ENCODE peak calls at places on chromosomes 3 and 15, in five cellular contexts. C is cardiac fibroblast, O is left ventricle myocardium inferior, Q is progenitor cell of endocrine pancreas, W is lung. L is an unnamed sample.

GRCh38 chr3:183781246-183781645 is 44.1 kb downstream of the MAP6D1 start:
- DNase-seq in O (no peak), W (no peak), Q (no peak), C (no peak), L (no peak)

GRCh38 chr3:123104550-123104949 is 37.7 kb downstream of the PDIA5 start:
- DNase-seq in W (no peak), C (peak), O (no peak), Q (no peak), L (no peak)

GRCh38 chr15:29122506-29122905 is 147.1 kb downstream of the NSMCE3 start:
- DNase-seq in O (no peak), W (no peak), Q (no peak), C (no peak), L (no peak)

GRCh38 chr15:92082217-92082843 is 228.8 kb downstream of the SLCO3A1 start:
- DNase-seq in O (peak), Q (peak), C (peak), W (peak), L (peak)

GRCh38 chr15:39685999-39686613 is 96.5 kb downstream of the FSIP1 start:
- DNase-seq in C (peak), W (no peak), O (no peak), Q (peak), L (peak)

GRCh38 chr15:71743861-71744382 is 66.4 kb upstream of the NR2E3 start:
- DNase-seq in W (peak), C (peak), Q (peak), O (no peak), L (peak)

GRCh38 chr3:139187648-139188047 is 143.0 kb upstream of the PRR23C start:
- DNase-seq in C (no peak), W (no peak), Q (no peak), O (no peak), L (no peak)

GRCh38 chr15:42890161-42890913 is 30.2 kb downstream of the TTBK2 start:
- DNase-seq in C (peak), O (no peak), Q (no peak), W (no peak), L (no peak)

GRCh38 chr3:64218329-64218728 is 6.9 kb downstream of the PRICKLE2 start:
- DNase-seq in O (no peak), W (no peak), C (no peak), Q (no peak), L (no peak)

DNA sequence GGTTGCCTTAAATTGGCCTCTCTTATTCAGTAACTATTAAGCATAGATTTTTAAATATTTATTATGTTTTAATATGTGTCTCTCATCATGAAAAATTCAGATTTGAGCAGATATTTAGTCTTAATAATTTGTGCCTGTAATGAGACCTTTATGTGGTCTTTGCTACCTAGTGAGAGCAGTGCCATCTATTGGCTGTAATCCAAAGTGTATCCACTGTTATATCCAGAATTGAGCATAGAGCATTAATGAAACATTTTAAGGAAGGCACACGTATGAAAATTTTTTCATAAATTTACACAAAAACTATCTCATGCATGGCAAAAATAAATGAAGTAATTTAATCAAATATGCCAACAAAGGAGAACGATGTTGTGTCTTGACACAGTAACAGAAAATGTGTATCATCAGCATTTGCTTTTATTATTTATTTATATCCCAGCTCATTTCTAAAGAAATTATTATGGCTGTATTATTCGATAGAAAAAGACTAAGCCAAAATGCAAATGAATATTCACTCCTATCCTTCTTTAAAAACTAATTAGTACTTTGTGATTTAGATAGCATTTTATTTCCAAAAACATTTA is 203.5 kb downstream of the RSRC1 start:
- DNase-seq in W (no peak), C (peak), O (no peak), Q (no peak), L (no peak)
- TF ChIP-seq CTCF in W (no peak), C (no peak), O (peak), Q (peak), L (peak)

GRCh38 chr3:170189396-170190256 is 8.1 kb upstream of the PHC3 start:
- DNase-seq in C (no peak), Q (no peak), W (no peak), O (no peak), L (no peak)
- TF ChIP-seq CTCF in C (no peak), Q (no peak), W (no peak), O (no peak), L (no peak)

GRCh38 chr3:47376393-47376792 is 4.4 kb upstream of the PTPN23 start:
- DNase-seq in C (no peak), O (no peak), Q (no peak), W (no peak), L (no peak)
- TF ChIP-seq CTCF in C (no peak), O (no peak), Q (no peak), W (no peak), L (no peak)

GRCh38 chr15:76058714-76059319 is 968 bp upstream of the TMEM266 start:
- DNase-seq in Q (no peak), O (no peak), W (no peak), C (peak), L (peak)
- TF ChIP-seq CTCF in Q (no peak), O (peak), W (no peak), C (peak), L (no peak)

DNA sequence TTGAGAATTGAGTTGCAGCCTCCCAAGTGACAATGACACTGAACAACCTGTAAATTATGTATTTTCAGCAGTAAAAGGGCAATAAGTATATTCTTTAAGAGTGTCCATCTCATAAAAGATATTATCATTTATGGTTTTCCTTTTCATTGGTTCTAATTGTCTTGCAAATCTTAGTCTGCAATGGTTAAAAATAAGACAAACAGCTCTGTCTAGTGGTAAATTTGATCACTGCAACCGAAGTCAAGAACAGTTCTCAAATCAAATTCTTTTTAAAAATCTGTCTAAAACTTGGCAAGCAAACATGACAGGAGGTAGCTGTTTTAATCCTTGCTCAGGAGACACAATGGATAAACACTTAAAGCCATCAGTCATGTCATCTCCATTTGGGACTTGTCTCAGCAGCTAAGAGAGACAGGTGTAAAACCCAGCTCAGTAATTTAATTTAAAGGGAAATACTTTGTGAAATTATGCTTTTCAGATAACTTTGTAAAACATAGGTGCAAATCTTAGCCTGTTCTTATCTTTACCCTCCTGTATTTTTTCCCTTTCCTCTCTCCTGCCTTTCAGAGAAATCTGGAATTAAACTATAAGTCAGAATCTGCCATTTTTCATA is 150.3 kb upstream of the ARHGEF26 start:
- DNase-seq in O (no peak), W (no peak), C (peak), Q (no peak), L (no peak)
- TF ChIP-seq CTCF in O (peak), W (no peak), C (peak), Q (peak), L (peak)

L was measured in neural crest cell.